ENCODE peak calls at places on chromosome 3, in six cellular contexts. G is Peyer's patch; Y is CD4-positive, CD25-positive, alpha-beta regulatory T cell; A is neural progenitor cell; W is A673; X is left lung. Z is an unnamed sample.

GRCh38 chr3:30347679-30348216 is 258.7 kb upstream of the TGFBR2 start:
- DNase-seq in A (no peak), W (no peak), X (no peak), G (no peak), Y (peak; percentile 22), Z (no peak)

GRCh38 chr3:69012111-69012835 is 1.2 kb downstream of the EOGT start:
- DNase-seq in W (no peak), A (no peak), X (no peak), Y (no peak), G (no peak), Z (peak; percentile 62)

GRCh38 chr3:134651347-134652041 is 672 bp upstream of the KY start:
- DNase-seq in Y (no peak), G (no peak), W (no peak), A (peak; percentile 31), X (no peak), Z (no peak)

GRCh38 chr3:66494964-66495581 is 5.7 kb downstream of the LRIG1 start:
- DNase-seq in W (no peak), Y (no peak), A (peak; percentile 67), X (no peak), G (no peak), Z (no peak)

GRCh38 chr3:169402667-169403360 is 260.7 kb downstream of the MECOM start:
- DNase-seq in X (no peak), A (no peak), G (no peak), Y (no peak), W (no peak), Z (no peak)

GRCh38 chr3:45182915-45183881 is 37.0 kb upstream of the CDCP1 start:
- DNase-seq in A (peak; percentile 31), X (no peak), W (peak; percentile 48), G (peak; percentile 71), Y (no peak), Z (peak; percentile 55)

GRCh38 chr3:184560531-184560930 is 1.1 kb upstream of the EPHB3 start:
- DNase-seq in W (no peak), X (peak; percentile 28), Y (no peak), G (no peak), A (no peak), Z (peak; percentile 24)

GRCh38 chr3:64995857-64996564 is 308.2 kb upstream of the ADAMTS9 start:
- DNase-seq in W (no peak), Y (no peak), A (no peak), G (no peak), X (no peak), Z (no peak)

GRCh38 chr3:55172913-55173312 is 245.1 kb upstream of the LRTM1 start:
- DNase-seq in X (no peak), G (no peak), A (no peak), W (no peak), Y (no peak), Z (no peak)

GRCh38 chr3:45552031-45552772 is 42.3 kb upstream of the LIMD1 start:
- DNase-seq in A (no peak), W (no peak), G (no peak), Y (no peak), X (no peak), Z (no peak)

GRCh38 chr3:134149286-134149685 is 101.4 kb downstream of the RYK start:
- DNase-seq in G (no peak), X (no peak), W (no peak), Y (no peak), A (no peak), Z (no peak)

GRCh38 chr3:141366285-141367037 is 1.8 kb upstream of the ZBTB38 start:
- DNase-seq in G (no peak), X (no peak), A (no peak), W (no peak), Y (no peak), Z (peak; percentile 64)

GRCh38 chr3:126149960-126150515 is 30.3 kb downstream of the ALDH1L1 start:
- DNase-seq in X (peak; percentile 67), Y (no peak), G (no peak), W (no peak), A (no peak), Z (peak; percentile 30)

DNA sequence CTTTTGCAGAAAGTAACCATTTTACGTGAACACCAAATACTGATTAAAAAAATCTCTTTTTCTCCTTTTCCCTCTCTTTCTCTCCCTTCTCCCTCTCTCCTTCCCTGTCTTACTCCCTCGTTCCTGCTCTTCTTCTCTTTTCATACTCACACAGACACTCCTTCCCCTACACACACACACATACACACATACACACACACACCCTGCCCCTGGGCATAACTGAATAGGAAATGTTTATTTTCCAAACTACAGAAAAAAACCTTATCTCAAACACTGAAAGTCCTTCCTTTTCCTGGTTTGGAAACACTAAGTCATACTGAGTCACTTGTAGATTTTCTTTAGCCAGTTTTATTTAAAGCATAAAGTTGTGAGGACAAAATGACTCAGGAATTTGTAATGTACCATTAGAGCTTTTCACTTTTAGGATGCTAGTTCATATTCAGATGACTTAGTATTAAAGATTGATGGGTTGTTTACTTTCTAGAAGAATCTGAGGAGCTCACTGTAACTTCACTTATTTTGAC is 62.4 kb downstream of the MBNL1 start:
- DNase-seq in X (no peak), A (no peak), W (no peak), G (no peak), Y (no peak), Z (no peak)
- H3K4me1 ChIP-seq in X (peaks cover 42% of the 10 kb centered on the region), A (no peaks in the 10 kb centered on the region), W (peaks cover 29% of the 10 kb centered on the region), G (peaks cover 2% of the 10 kb centered on the region), Y (peaks cover 82% of the 10 kb centered on the region), Z (peaks cover 76% of the 10 kb centered on the region)

GRCh38 chr3:50205719-50206276 is 727 bp downstream of the SLC38A3 start:
- DNase-seq in W (no peak), Y (no peak), G (peak; percentile 66), A (peak; percentile 80), X (peak; percentile 83), Z (peak; percentile 66)
- H3K27me3 ChIP-seq in W (peaks cover 24% of the 10 kb centered on the region), Y (peaks cover 6% of the 10 kb centered on the region), G (no peaks in the 10 kb centered on the region), A (peaks cover 41% of the 10 kb centered on the region), X (peaks cover 28% of the 10 kb centered on the region), Z (peaks cover 53% of the 10 kb centered on the region)

GRCh38 chr3:127753898-127754410 is 68.4 kb downstream of the MGLL start:
- DNase-seq in G (no peak), W (no peak), X (peak; percentile 84), A (no peak), Y (no peak), Z (peak; percentile 65)
- H3K4me1 ChIP-seq in G (no peaks in the 10 kb centered on the region), W (no peaks in the 10 kb centered on the region), X (no peaks in the 10 kb centered on the region), A (no peaks in the 10 kb centered on the region), Y (no peaks in the 10 kb centered on the region), Z (peaks cover 29% of the 10 kb centered on the region)

GRCh38 chr3:37530298-37530697 is 331.4 kb upstream of the CTDSPL start:
- DNase-seq in X (no peak), G (no peak), Y (no peak), W (no peak), A (no peak), Z (no peak)
- H3K27me3 ChIP-seq in X (no peaks in the 10 kb centered on the region), G (no peaks in the 10 kb centered on the region), Y (no peaks in the 10 kb centered on the region), W (no peaks in the 10 kb centered on the region), A (peaks cover 22% of the 10 kb centered on the region), Z (no peaks in the 10 kb centered on the region)

DNA sequence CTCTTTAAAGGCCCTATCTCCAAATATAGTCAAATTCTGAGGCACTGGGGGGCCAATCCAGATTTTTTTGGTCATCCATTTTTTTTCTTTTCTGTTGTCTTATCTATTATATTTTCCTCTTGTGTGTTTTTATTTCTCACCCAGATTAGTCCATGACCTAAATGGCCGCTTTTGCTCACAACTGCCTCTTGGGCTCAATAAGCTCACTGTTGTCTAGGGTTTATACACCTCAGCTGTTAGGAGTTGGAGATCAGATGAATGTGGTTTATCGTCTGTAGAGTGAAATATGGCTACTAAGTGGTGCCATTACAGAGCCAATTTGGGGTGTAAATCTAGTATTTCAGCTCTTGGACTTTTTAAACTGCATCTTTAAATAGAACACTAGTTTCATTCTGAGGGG is 173.3 kb downstream of the GHSR start:
- DNase-seq in G (no peak), X (no peak), W (no peak), A (no peak), Y (no peak), Z (no peak)
- H3K4me1 ChIP-seq in G (no peaks in the 10 kb centered on the region), X (peaks cover 2% of the 10 kb centered on the region), W (peaks cover 22% of the 10 kb centered on the region), A (peaks cover 3% of the 10 kb centered on the region), Y (no peaks in the 10 kb centered on the region), Z (peaks cover 36% of the 10 kb centered on the region)

Z was measured in lower lobe of right lung.